ENCODE peak calls at places on chromosome 12, in seven cellular contexts. H is activated CD4-positive, alpha-beta T cell treated with anti-CD3 and anti-CD28 coated beads, Interleukin-2, amount 50 U/mL, for 1 hour; I is HS-27A; Z is iPS-NIHi11; A is activated T-cell treated with anti-CD3 and anti-CD28 coated beads, Interleukin-2, amount 50 U/mL, for 72 hours; G is H4; U is H54. J is an unnamed sample.

GRCh38 chr12:110256780-110257431 is 24.1 kb upstream of the ATP2A2 start:
- DNase-seq in H (no peak), I (no peak), Z (no peak), A (no peak), G (no peak), U (no peak), J (no peak)

GRCh38 chr12:73815072-73815660 is 722.5 kb upstream of the ATXN7L3B start:
- DNase-seq in H (no peak), I (no peak), Z (no peak), A (no peak), G (no peak), U (no peak), J (no peak)

GRCh38 chr12:12705833-12706520 is 10.0 kb upstream of the GPR19 start:
- DNase-seq in H (peak), I (no peak), Z (no peak), A (peak), G (no peak), U (no peak), J (no peak)

GRCh38 chr12:53336137-53336785 is at the start of gene SP7:
- DNase-seq in H (no peak), I (no peak), Z (no peak), A (no peak), G (no peak), U (no peak), J (no peak)

GRCh38 chr12:47843226-47843980 is 23.7 kb upstream of the HDAC7 start:
- DNase-seq in H (no peak), I (no peak), Z (no peak), A (no peak), G (no peak), U (no peak), J (no peak)

GRCh38 chr12:34204830-34205285 is 182.6 kb downstream of the ALG10 start:
- DNase-seq in H (no peak), I (no peak), Z (no peak), A (no peak), G (no peak), U (no peak), J (no peak)

GRCh38 chr12:89200217-89200616 is 152.1 kb downstream of the DUSP6 start:
- DNase-seq in H (no peak), I (no peak), Z (no peak), A (no peak), G (no peak), U (no peak), J (no peak)

GRCh38 chr12:70240677-70241076 is 2.6 kb upstream of the CNOT2 start:
- DNase-seq in H (no peak), I (no peak), Z (no peak), A (no peak), G (no peak), U (no peak), J (no peak)

GRCh38 chr12:108616941-108617858 is 16.5 kb downstream of the SELPLG start:
- DNase-seq in H (peak), I (no peak), Z (no peak), A (peak), G (no peak), U (peak), J (peak)

GRCh38 chr12:92242917-92243316 is 97.3 kb upstream of the BTG1 start:
- DNase-seq in H (no peak), I (no peak), Z (no peak), A (no peak), G (no peak), U (no peak), J (no peak)

GRCh38 chr12:14769837-14770494 is 33.3 kb downstream of the WBP11 start:
- DNase-seq in H (peak), I (peak), Z (peak), A (peak), G (peak), U (no peak), J (peak)

GRCh38 chr12:43758247-43758727 is 303 bp downstream of the PUS7L start:
- DNase-seq in H (no peak), I (no peak), Z (peak), A (no peak), G (no peak), U (peak), J (no peak)

GRCh38 chr12:20602671-20603402 is 92.3 kb upstream of the SLCO1C1 start:
- DNase-seq in H (no peak), I (peak), Z (peak), A (no peak), G (peak), U (no peak), J (no peak)

GRCh38 chr12:57370696-57371095 is 60.1 kb downstream of the R3HDM2 start:
- DNase-seq in H (no peak), I (no peak), Z (no peak), A (no peak), G (no peak), U (no peak), J (no peak)

GRCh38 chr12:91577586-91578539 is 395.2 kb upstream of the DCN start:
- DNase-seq in H (no peak), I (peak), Z (peak), A (no peak), G (peak), U (no peak), J (no peak)

GRCh38 chr12:88325076-88325827 is 183.1 kb downstream of the TMTC3 start:
- DNase-seq in H (no peak), I (peak), Z (peak), A (no peak), G (peak), U (peak), J (no peak)

GRCh38 chr12:13075114-13075471 is 28.4 kb downstream of the GSG1 start:
- DNase-seq in H (no peak), I (no peak), Z (no peak), A (no peak), G (no peak), U (no peak), J (no peak)

GRCh38 chr12:109952160-109952858 is 43.9 kb downstream of the GIT2 start:
- DNase-seq in H (no peak), I (no peak), Z (no peak), A (no peak), G (no peak), U (no peak), J (no peak)

GRCh38 chr12:1374296-1374695 is 220.1 kb downstream of the FBXL14 start:
- DNase-seq in H (no peak), I (no peak), Z (no peak), A (no peak), G (no peak), U (no peak), J (no peak)

GRCh38 chr12:68532204-68532886 is 78.4 kb upstream of the RAP1B start:
- DNase-seq in H (no peak), I (no peak), Z (no peak), A (no peak), G (no peak), U (no peak), J (no peak)

GRCh38 chr12:50275545-50275944 is 7.8 kb downstream of the LIMA1 start:
- DNase-seq in H (no peak), I (no peak), Z (no peak), A (no peak), G (no peak), U (no peak), J (no peak)

GRCh38 chr12:120367252-120367923 is 1.6 kb downstream of the MSI1 start:
- DNase-seq in H (no peak), I (no peak), Z (peak), A (peak), G (no peak), U (no peak), J (no peak)

GRCh38 chr12:132006056-132006680 is 56.4 kb downstream of the EP400 start:
- DNase-seq in H (no peak), I (no peak), Z (no peak), A (no peak), G (no peak), U (no peak), J (no peak)

GRCh38 chr12:1878214-1878613 is 40.2 kb downstream of the CACNA2D4 start:
- DNase-seq in H (no peak), I (no peak), Z (peak), A (no peak), G (no peak), U (no peak), J (no peak)

GRCh38 chr12:56257491-56258067 is 605 bp downstream of the ANKRD52 start:
- DNase-seq in H (no peak), I (no peak), Z (peak), A (no peak), G (no peak), U (no peak), J (peak)

GRCh38 chr12:129961111-129961510 is 57.3 kb upstream of the TMEM132D start:
- DNase-seq in H (no peak), I (no peak), Z (no peak), A (no peak), G (no peak), U (no peak), J (no peak)

GRCh38 chr12:88273450-88273849 is 131.3 kb downstream of the TMTC3 start:
- DNase-seq in H (no peak), I (no peak), Z (no peak), A (no peak), G (no peak), U (no peak), J (no peak)

GRCh38 chr12:33052141-33053051 is 155.8 kb upstream of the PKP2 start:
- DNase-seq in H (no peak), I (no peak), Z (no peak), A (no peak), G (no peak), U (no peak), J (no peak)

GRCh38 chr12:58502857-58503256 is 417.4 kb downstream of the LRIG3 start:
- DNase-seq in H (no peak), I (no peak), Z (no peak), A (no peak), G (no peak), U (no peak), J (no peak)

GRCh38 chr12:14387472-14387871 is 22.0 kb downstream of the ATF7IP start:
- DNase-seq in H (no peak), I (no peak), Z (no peak), A (no peak), G (no peak), U (no peak), J (no peak)

GRCh38 chr12:94134226-94134795 is 14.1 kb upstream of the PLXNC1 start:
- DNase-seq in H (peak), I (peak), Z (peak), A (peak), G (peak), U (peak), J (no peak)

GRCh38 chr12:131620946-131621681 is 89.8 kb upstream of the SFSWAP start:
- DNase-seq in H (no peak), I (no peak), Z (no peak), A (no peak), G (no peak), U (no peak), J (peak)

GRCh38 chr12:110641512-110641911 is 27.6 kb downstream of the TCTN1 start:
- DNase-seq in H (no peak), I (no peak), Z (peak), A (no peak), G (no peak), U (no peak), J (no peak)

GRCh38 chr12:46227616-46228015 is 41.2 kb downstream of the SLC38A1 start:
- DNase-seq in H (no peak), I (no peak), Z (no peak), A (no peak), G (no peak), U (no peak), J (no peak)

J was measured in hypothalamus.